ENCODE peak calls at places on chromosomes 3 and 15, in five cellular contexts. One of them, this sample, is unnamed.

GRCh38 chr15:66866651-66867050 is 164.6 kb downstream of the SMAD6 start:
- DNase-seq in M059J: no peak
- DNase-seq in MCF 10A: no peak
- DNase-seq in lower lobe of right lung: no peak
- DNase-seq in left ventricle myocardium inferior: no peak
- DNase-seq in this sample: no peak

GRCh38 chr3:49461443-49462171 is 8.5 kb upstream of the DAG1 start:
- DNase-seq in M059J: peak
- DNase-seq in MCF 10A: peak
- DNase-seq in lower lobe of right lung: no peak
- DNase-seq in left ventricle myocardium inferior: no peak
- DNase-seq in this sample: no peak

GRCh38 chr3:63167113-63167512 is 111.0 kb upstream of the SYNPR start:
- DNase-seq in M059J: no peak
- DNase-seq in MCF 10A: no peak
- DNase-seq in lower lobe of right lung: no peak
- DNase-seq in left ventricle myocardium inferior: no peak
- DNase-seq in this sample: no peak

GRCh38 chr15:33150993-33151392 is 43.5 kb downstream of the FMN1 start:
- DNase-seq in M059J: no peak
- DNase-seq in MCF 10A: no peak
- DNase-seq in lower lobe of right lung: no peak
- DNase-seq in left ventricle myocardium inferior: no peak
- DNase-seq in this sample: no peak

GRCh38 chr15:60787737-60788513 is 309.0 kb upstream of the ICE2 start:
- DNase-seq in M059J: no peak
- DNase-seq in MCF 10A: peak
- DNase-seq in lower lobe of right lung: no peak
- DNase-seq in left ventricle myocardium inferior: no peak
- DNase-seq in this sample: no peak

GRCh38 chr3:173970206-173970605 is 572.7 kb downstream of the NLGN1 start:
- DNase-seq in M059J: peak
- DNase-seq in MCF 10A: no peak
- DNase-seq in lower lobe of right lung: no peak
- DNase-seq in left ventricle myocardium inferior: no peak
- DNase-seq in this sample: no peak

GRCh38 chr3:108485146-108485545 is 25.2 kb downstream of the MYH15 start:
- DNase-seq in M059J: no peak
- DNase-seq in MCF 10A: no peak
- DNase-seq in lower lobe of right lung: no peak
- DNase-seq in left ventricle myocardium inferior: no peak
- DNase-seq in this sample: no peak

GRCh38 chr3:16824085-16824696 is 60.6 kb upstream of the PLCL2 start:
- DNase-seq in M059J: no peak
- DNase-seq in MCF 10A: no peak
- DNase-seq in lower lobe of right lung: no peak
- DNase-seq in left ventricle myocardium inferior: no peak
- DNase-seq in this sample: no peak

GRCh38 chr3:73765878-73766564 is 141.3 kb upstream of the PDZRN3 start:
- DNase-seq in M059J: peak
- DNase-seq in MCF 10A: no peak
- DNase-seq in lower lobe of right lung: no peak
- DNase-seq in left ventricle myocardium inferior: no peak
- DNase-seq in this sample: no peak

GRCh38 chr15:31487811-31488436 is 161.3 kb downstream of the KLF13 start:
- DNase-seq in M059J: peak
- DNase-seq in MCF 10A: peak
- DNase-seq in lower lobe of right lung: no peak
- DNase-seq in left ventricle myocardium inferior: no peak
- DNase-seq in this sample: no peak

GRCh38 chr3:118564800-118565199 is 469.8 kb downstream of the IGSF11 start:
- DNase-seq in M059J: no peak
- DNase-seq in MCF 10A: no peak
- DNase-seq in lower lobe of right lung: no peak
- DNase-seq in left ventricle myocardium inferior: no peak
- DNase-seq in this sample: no peak

GRCh38 chr3:43606274-43606673 is 15.5 kb downstream of the ANO10 start:
- DNase-seq in M059J: no peak
- DNase-seq in MCF 10A: no peak
- DNase-seq in lower lobe of right lung: no peak
- DNase-seq in left ventricle myocardium inferior: no peak
- DNase-seq in this sample: no peak

GRCh38 chr3:166013073-166013679 is 176.0 kb upstream of the BCHE start:
- DNase-seq in M059J: peak
- DNase-seq in MCF 10A: peak
- DNase-seq in lower lobe of right lung: no peak
- DNase-seq in left ventricle myocardium inferior: no peak
- DNase-seq in this sample: no peak

GRCh38 chr3:125140011-125140813 is 72.3 kb downstream of the SLC12A8 start:
- DNase-seq in M059J: peak
- DNase-seq in MCF 10A: peak
- DNase-seq in lower lobe of right lung: no peak
- DNase-seq in left ventricle myocardium inferior: no peak
- DNase-seq in this sample: no peak

GRCh38 chr15:99506399-99506798 is 59.4 kb upstream of the MEF2A start:
- DNase-seq in M059J: no peak
- DNase-seq in MCF 10A: no peak
- DNase-seq in lower lobe of right lung: no peak
- DNase-seq in left ventricle myocardium inferior: no peak
- DNase-seq in this sample: no peak

GRCh38 chr3:27174530-27174929 is 194.7 kb downstream of the NEK10 start:
- DNase-seq in M059J: no peak
- DNase-seq in MCF 10A: no peak
- DNase-seq in lower lobe of right lung: no peak
- DNase-seq in left ventricle myocardium inferior: no peak
- DNase-seq in this sample: no peak

GRCh38 chr15:98381446-98381845 is 266.9 kb upstream of the IGF1R start:
- DNase-seq in M059J: no peak
- DNase-seq in MCF 10A: no peak
- DNase-seq in lower lobe of right lung: no peak
- DNase-seq in left ventricle myocardium inferior: no peak
- DNase-seq in this sample: no peak

GRCh38 chr3:129613205-129613740 is 6.8 kb upstream of the PLXND1 start:
- DNase-seq in M059J: no peak
- DNase-seq in MCF 10A: no peak
- DNase-seq in lower lobe of right lung: no peak
- DNase-seq in left ventricle myocardium inferior: peak
- DNase-seq in this sample: no peak

GRCh38 chr3:82145742-82146141 is 384.3 kb upstream of the GBE1 start:
- DNase-seq in M059J: no peak
- DNase-seq in MCF 10A: no peak
- DNase-seq in lower lobe of right lung: no peak
- DNase-seq in left ventricle myocardium inferior: no peak
- DNase-seq in this sample: no peak

GRCh38 chr3:113948015-113948917 is 453 bp downstream of the ZDHHC23 start:
- DNase-seq in M059J: peak
- DNase-seq in MCF 10A: peak
- DNase-seq in lower lobe of right lung: peak
- DNase-seq in left ventricle myocardium inferior: no peak
- DNase-seq in this sample: peak

GRCh38 chr3:55454611-55455010 is 32.5 kb downstream of the WNT5A start:
- DNase-seq in M059J: peak
- DNase-seq in MCF 10A: no peak
- DNase-seq in lower lobe of right lung: no peak
- DNase-seq in left ventricle myocardium inferior: no peak
- DNase-seq in this sample: no peak

GRCh38 chr3:45992133-45992729 is 3.4 kb downstream of the FYCO1 start:
- DNase-seq in M059J: no peak
- DNase-seq in MCF 10A: no peak
- DNase-seq in lower lobe of right lung: no peak
- DNase-seq in left ventricle myocardium inferior: peak
- DNase-seq in this sample: peak

GRCh38 chr15:55240125-55240760 is 43.5 kb upstream of the RSL24D1 start:
- DNase-seq in M059J: no peak
- DNase-seq in MCF 10A: no peak
- DNase-seq in lower lobe of right lung: no peak
- DNase-seq in left ventricle myocardium inferior: no peak
- DNase-seq in this sample: no peak

GRCh38 chr3:155035553-155035952 is 44.6 kb upstream of the MME start:
- DNase-seq in M059J: no peak
- DNase-seq in MCF 10A: no peak
- DNase-seq in lower lobe of right lung: no peak
- DNase-seq in left ventricle myocardium inferior: no peak
- DNase-seq in this sample: no peak

GRCh38 chr3:125401402-125401801 is 26.3 kb upstream of the ZNF148 start:
- DNase-seq in M059J: peak
- DNase-seq in MCF 10A: no peak
- DNase-seq in lower lobe of right lung: no peak
- DNase-seq in left ventricle myocardium inferior: no peak
- DNase-seq in this sample: no peak

GRCh38 chr3:112351036-112351435 is 18.1 kb downstream of the CD200 start:
- DNase-seq in M059J: no peak
- DNase-seq in MCF 10A: no peak
- DNase-seq in lower lobe of right lung: no peak
- DNase-seq in left ventricle myocardium inferior: no peak
- DNase-seq in this sample: no peak

GRCh38 chr15:77425104-77425503 is 4.4 kb downstream of the HMG20A start:
- DNase-seq in M059J: no peak
- DNase-seq in MCF 10A: no peak
- DNase-seq in lower lobe of right lung: no peak
- DNase-seq in left ventricle myocardium inferior: no peak
- DNase-seq in this sample: no peak

GRCh38 chr3:195892355-195893120 is 15.8 kb downstream of the TNK2 start:
- DNase-seq in M059J: peak
- DNase-seq in MCF 10A: no peak
- DNase-seq in lower lobe of right lung: no peak
- DNase-seq in left ventricle myocardium inferior: peak
- DNase-seq in this sample: peak

GRCh38 chr3:27985369-27986035 is 255.9 kb upstream of the CMC1 start:
- DNase-seq in M059J: no peak
- DNase-seq in MCF 10A: no peak
- DNase-seq in lower lobe of right lung: no peak
- DNase-seq in left ventricle myocardium inferior: no peak
- DNase-seq in this sample: no peak

GRCh38 chr15:41957021-41957897 is 15.1 kb downstream of the EHD4 start:
- DNase-seq in M059J: peak
- DNase-seq in MCF 10A: no peak
- DNase-seq in lower lobe of right lung: no peak
- DNase-seq in left ventricle myocardium inferior: no peak
- DNase-seq in this sample: no peak

GRCh38 chr3:152244156-152244888 is 24.4 kb upstream of the MBNL1 start:
- DNase-seq in M059J: no peak
- DNase-seq in MCF 10A: no peak
- DNase-seq in lower lobe of right lung: no peak
- DNase-seq in left ventricle myocardium inferior: no peak
- DNase-seq in this sample: no peak

GRCh38 chr3:126987129-126987528 is 4.2 kb downstream of the PLXNA1 start:
- DNase-seq in M059J: no peak
- DNase-seq in MCF 10A: no peak
- DNase-seq in lower lobe of right lung: no peak
- DNase-seq in left ventricle myocardium inferior: no peak
- DNase-seq in this sample: no peak

GRCh38 chr3:149371723-149372114 is 5.7 kb downstream of the TM4SF1 start:
- DNase-seq in M059J: peak
- DNase-seq in MCF 10A: no peak
- DNase-seq in lower lobe of right lung: no peak
- DNase-seq in left ventricle myocardium inferior: no peak
- DNase-seq in this sample: no peak

GRCh38 chr3:187841552-187841951 is 96.3 kb upstream of the BCL6 start:
- DNase-seq in M059J: peak
- DNase-seq in MCF 10A: peak
- DNase-seq in lower lobe of right lung: no peak
- DNase-seq in left ventricle myocardium inferior: no peak
- DNase-seq in this sample: no peak

GRCh38 chr3:16761576-16761975 is 123.2 kb upstream of the PLCL2 start:
- DNase-seq in M059J: peak
- DNase-seq in MCF 10A: no peak
- DNase-seq in lower lobe of right lung: no peak
- DNase-seq in left ventricle myocardium inferior: no peak
- DNase-seq in this sample: no peak

GRCh38 chr15:76431936-76432335 is 95.4 kb downstream of the ISL2 start:
- DNase-seq in M059J: peak
- DNase-seq in MCF 10A: no peak
- DNase-seq in lower lobe of right lung: no peak
- DNase-seq in left ventricle myocardium inferior: no peak
- DNase-seq in this sample: no peak

GRCh38 chr3:32423534-32423933 is 31.9 kb downstream of the CMTM7 start:
- DNase-seq in M059J: no peak
- DNase-seq in MCF 10A: no peak
- DNase-seq in lower lobe of right lung: no peak
- DNase-seq in left ventricle myocardium inferior: no peak
- DNase-seq in this sample: no peak

GRCh38 chr3:190183121-190183520 is 62.4 kb upstream of the P3H2 start:
- DNase-seq in M059J: peak
- DNase-seq in MCF 10A: peak
- DNase-seq in lower lobe of right lung: no peak
- DNase-seq in left ventricle myocardium inferior: no peak
- DNase-seq in this sample: no peak

GRCh38 chr3:146903927-146904326 is 298.8 kb upstream of the PLSCR5 start:
- DNase-seq in M059J: no peak
- DNase-seq in MCF 10A: no peak
- DNase-seq in lower lobe of right lung: no peak
- DNase-seq in left ventricle myocardium inferior: peak
- DNase-seq in this sample: peak